ENCODE peak calls at places on chromosomes 4 and X, in five cellular contexts. W, B, Z, E and H are unnamed samples.

GRCh38 chrX:153645151-153645550 is 1.9 kb upstream of the DUSP9 start:
- DNase-seq in E (no peak), Z (no peak), W (peak; percentile 42), B (no peak), H (no peak)

GRCh38 chrX:103253608-103254007 is 1.3 kb downstream of the TCEAL8 start:
- DNase-seq in E (no peak), B (no peak), W (no peak), Z (no peak), H (no peak)

GRCh38 chr4:92236907-92237306 is 66.9 kb upstream of the GRID2 start:
- DNase-seq in W (no peak), B (no peak), Z (no peak), E (no peak), H (no peak)

GRCh38 chr4:103150677-103151076 is 47.5 kb downstream of the CENPE start:
- DNase-seq in E (no peak), Z (no peak), B (no peak), W (no peak), H (no peak)

GRCh38 chrX:40908857-40909475 is 173.6 kb upstream of the MED14 start:
- DNase-seq in E (no peak), Z (no peak), W (no peak), B (no peak), H (no peak)

GRCh38 chr4:168511780-168512467 is 15.1 kb downstream of the PALLD start:
- DNase-seq in Z (no peak), E (peak; percentile 31), B (peak; percentile 20), W (no peak), H (no peak)

GRCh38 chrX:140866446-140866845 is 135.9 kb upstream of the SPANXB1 start:
- DNase-seq in E (no peak), Z (no peak), W (no peak), B (no peak), H (no peak)

GRCh38 chrX:55057691-55058249 is 17.1 kb upstream of the PAGE2B start:
- DNase-seq in B (no peak), W (no peak), E (no peak), Z (peak; percentile 23), H (peak; percentile 24)

GRCh38 chr4:102247041-102247440 is 98.2 kb downstream of the SLC39A8 start:
- DNase-seq in Z (no peak), B (no peak), W (no peak), E (no peak), H (no peak)

GRCh38 chrX:28966335-28966734 is 379.1 kb downstream of the IL1RAPL1 start:
- DNase-seq in Z (no peak), W (no peak), E (no peak), B (no peak), H (no peak)

GRCh38 chr4:84218002-84218401 is 281.1 kb downstream of the NKX6-1 start:
- DNase-seq in Z (peak; percentile 15), E (no peak), W (no peak), B (no peak), H (no peak)

GRCh38 chr4:14364953-14365533 is 637.2 kb upstream of the CPEB2 start:
- DNase-seq in W (no peak), E (no peak), B (no peak), Z (no peak), H (no peak)

GRCh38 chrX:28133763-28134162 is 152.5 kb upstream of the DCAF8L1 start:
- DNase-seq in E (no peak), Z (no peak), W (no peak), B (no peak), H (no peak)

GRCh38 chrX:119067023-119067739 is 5.6 kb upstream of the CT47C1 start:
- DNase-seq in Z (peak; percentile 38), W (peak; percentile 72), B (no peak), E (peak; percentile 1), H (peak; percentile 55)

GRCh38 chr4:184387351-184387750 is 87.0 kb downstream of the IRF2 start:
- DNase-seq in W (no peak), B (no peak), E (no peak), Z (no peak), H (peak; percentile 29)

GRCh38 chr4:99202536-99202935 is 16.5 kb downstream of the ADH6 start:
- DNase-seq in W (no peak), Z (no peak), E (no peak), B (no peak), H (no peak)

GRCh38 chr4:155474758-155475157 is 98.0 kb upstream of the MAP9 start:
- DNase-seq in W (no peak), Z (no peak), B (no peak), E (no peak), H (no peak)

GRCh38 chrX:14913241-14913640 is 40.0 kb downstream of the MOSPD2 start:
- DNase-seq in W (no peak), B (no peak), E (no peak), Z (no peak), H (no peak)